ENCODE peak calls at places on chromosome 22, in nine cellular contexts. Y is GM23338, B is HFFc6, E is IMR-90, W is endothelial cell, R is Calu3, L is K562, I is lung, Q is B cell. J is an unnamed sample.

GRCh38 chr22:37489994-37490393 is 3.8 kb upstream of the MFNG start:
- DNase-seq in R (no peak), W (no peak), Y (no peak), E (no peak), B (no peak), L (no peak), Q (no peak), I (no peak), J (no peak)

GRCh38 chr22:33492210-33492651 is 428.0 kb downstream of the LARGE1 start:
- DNase-seq in W (peak), I (no peak), R (no peak), L (no peak), E (no peak), B (no peak), Q (no peak), Y (peak), J (no peak)

GRCh38 chr22:19174106-19175025 is 4.2 kb downstream of the SLC25A1 start:
- DNase-seq in E (peak), W (no peak), Y (peak), L (no peak), R (no peak), Q (peak), I (no peak), B (peak), J (no peak)

GRCh38 chr22:25896098-25896497 is 154.1 kb downstream of the MYO18B start:
- DNase-seq in Y (peak), E (no peak), B (no peak), I (no peak), W (no peak), L (no peak), Q (no peak), R (no peak), J (no peak)

GRCh38 chr22:20010307-20011122 is 6.1 kb downstream of the ARVCF start:
- DNase-seq in Q (no peak), R (no peak), W (no peak), Y (no peak), E (no peak), L (peak), I (no peak), B (no peak), J (no peak)

GRCh38 chr22:49724030-49724892 is 103.4 kb downstream of the BRD1 start:
- DNase-seq in B (no peak), I (no peak), E (no peak), R (no peak), W (peak), Q (no peak), L (no peak), Y (no peak), J (no peak)

GRCh38 chr22:28243539-28243938 is 324.5 kb upstream of the PITPNB start:
- DNase-seq in I (no peak), L (no peak), Y (no peak), B (no peak), R (no peak), E (no peak), W (no peak), Q (no peak), J (no peak)

GRCh38 chr22:38177926-38178604 is 3.6 kb downstream of the PLA2G6 start:
- DNase-seq in Q (no peak), I (no peak), L (peak), B (peak), W (no peak), R (peak), Y (peak), E (peak), J (peak)

GRCh38 chr22:38418589-38418988 is 36.4 kb downstream of the KCNJ4 start:
- DNase-seq in L (no peak), I (no peak), Q (no peak), B (no peak), W (no peak), Y (no peak), E (no peak), R (no peak), J (no peak)

GRCh38 chr22:49292909-49293308 is 534.8 kb downstream of the BRD1 start:
- DNase-seq in I (no peak), E (no peak), B (no peak), Q (no peak), L (no peak), W (no peak), R (no peak), Y (no peak), J (no peak)

GRCh38 chr22:25759825-25760231 is 17.8 kb downstream of the MYO18B start:
- DNase-seq in E (peak), I (peak), R (peak), Q (no peak), L (peak), Y (no peak), B (peak), W (no peak), J (peak)

GRCh38 chr22:50733521-50734342 is 4.3 kb upstream of the ACR start:
- DNase-seq in Y (no peak), R (no peak), L (no peak), Q (no peak), E (peak), W (peak), I (no peak), B (peak), J (no peak)

GRCh38 chr22:49004484-49005399 is 822.9 kb downstream of the BRD1 start:
- DNase-seq in Q (no peak), L (no peak), R (no peak), I (no peak), E (no peak), W (no peak), B (no peak), Y (no peak), J (no peak)

GRCh38 chr22:36599771-36600170 is 70.8 kb upstream of the EIF3D start:
- DNase-seq in L (no peak), Q (no peak), Y (no peak), B (no peak), E (no peak), I (no peak), R (no peak), W (no peak), J (no peak)

GRCh38 chr22:49439373-49439772 is 388.3 kb downstream of the BRD1 start:
- DNase-seq in L (peak), R (no peak), W (no peak), E (no peak), Y (no peak), B (no peak), Q (no peak), I (no peak), J (no peak)

GRCh38 chr22:19822301-19823117 is 32.2 kb downstream of the GNB1L start:
- DNase-seq in I (no peak), E (no peak), B (no peak), L (no peak), Y (no peak), Q (no peak), R (no peak), W (peak), J (no peak)

GRCh38 chr22:41907436-41908401 is 7.2 kb downstream of the SHISA8 start:
- DNase-seq in Q (no peak), R (no peak), W (peak), I (no peak), Y (peak), E (peak), B (no peak), L (no peak), J (no peak)

GRCh38 chr22:37563153-37564081 is 3.1 kb downstream of the CDC42EP1 start:
- DNase-seq in Q (no peak), Y (peak), I (peak), R (peak), E (peak), W (no peak), B (peak), L (peak), J (peak)

GRCh38 chr22:20043997-20044342 is 23.1 kb downstream of the TANGO2 start:
- DNase-seq in I (no peak), L (no peak), B (no peak), Q (no peak), Y (no peak), R (no peak), W (no peak), E (no peak), J (no peak)

GRCh38 chr22:42462016-42462415 is 29.8 kb upstream of the NFAM1 start:
- DNase-seq in W (no peak), Q (no peak), B (no peak), Y (no peak), L (peak), I (no peak), E (no peak), R (no peak), J (no peak)

GRCh38 chr22:43451651-43452050 is 39.8 kb downstream of the MPPED1 start:
- DNase-seq in I (no peak), E (no peak), Y (no peak), B (no peak), L (no peak), W (no peak), R (no peak), Q (no peak), J (no peak)

GRCh38 chr22:27952091-27952490 is 33.0 kb upstream of the PITPNB start:
- DNase-seq in E (peak), L (no peak), R (no peak), Q (no peak), I (no peak), Y (no peak), B (peak), W (no peak), J (peak)

GRCh38 chr22:37803195-37803635 is 4.5 kb upstream of the GCAT start:
- DNase-seq in W (peak), E (no peak), Y (peak), B (no peak), I (no peak), Q (no peak), R (no peak), L (peak), J (no peak)

GRCh38 chr22:50444663-50445062 is 30.2 kb downstream of the SBF1 start:
- DNase-seq in R (peak), Y (no peak), W (no peak), L (no peak), B (peak), I (peak), Q (no peak), E (peak), J (peak)

GRCh38 chr22:20591660-20592310 is 84.4 kb downstream of the MED15 start:
- DNase-seq in L (peak), R (peak), I (no peak), B (peak), W (no peak), Q (no peak), E (peak), Y (peak), J (no peak)

GRCh38 chr22:43553451-43554258 is 141.8 kb downstream of the MPPED1 start:
- DNase-seq in I (no peak), E (no peak), Q (no peak), R (no peak), W (no peak), Y (no peak), L (no peak), B (no peak), J (no peak)

GRCh38 chr22:35777335-35777975 is 59.8 kb downstream of the APOL5 start:
- DNase-seq in Q (no peak), R (no peak), L (no peak), B (peak), Y (no peak), W (no peak), I (no peak), E (peak), J (no peak)

GRCh38 chr22:31199187-31199586 is 12.9 kb upstream of the LIMK2 start:
- DNase-seq in Y (peak), L (no peak), R (no peak), E (no peak), B (no peak), I (no peak), W (no peak), Q (no peak), J (no peak)
- TF ChIP-seq CTCF in Y (peak), L (no peak), R (no peak), E (no peak), B (peak), I (no peak), W (peak), Q (no peak), J (no peak)

DNA sequence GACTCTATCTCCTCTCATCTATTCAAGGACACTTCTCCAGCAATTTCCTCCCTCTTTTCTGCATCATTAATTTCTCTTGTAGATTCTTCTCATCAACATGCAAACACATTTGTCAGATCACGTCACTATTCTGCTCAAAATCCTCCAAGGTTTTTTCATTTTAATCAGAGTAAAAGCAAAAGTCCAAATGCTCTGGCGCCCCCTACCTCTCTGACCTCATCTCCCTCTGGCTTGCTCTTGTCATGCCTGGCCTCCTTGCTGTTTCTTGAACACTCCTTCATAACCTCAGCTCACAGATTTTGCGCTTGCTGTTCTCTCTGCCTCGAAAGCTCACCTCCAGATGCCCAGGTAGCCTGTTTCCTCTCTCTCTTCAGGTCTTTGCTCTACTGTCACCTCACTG is 22.4 kb downstream of the RTCB start:
- DNase-seq in W (peak), R (peak), Y (peak), E (peak), Q (no peak), B (peak), L (no peak), I (no peak), J (no peak)
- TF ChIP-seq CTCF in W (peak), R (peak), Y (peak), E (peak), Q (peak), B (peak), L (peak), I (no peak), J (peak)

GRCh38 chr22:45206233-45206632 is 34.5 kb downstream of the KIAA0930 start:
- DNase-seq in L (no peak), Y (no peak), E (no peak), B (no peak), R (no peak), Q (no peak), I (no peak), W (no peak), J (no peak)
- TF ChIP-seq CTCF in L (no peak), Y (no peak), E (no peak), B (no peak), R (no peak), Q (no peak), I (no peak), W (no peak), J (no peak)

GRCh38 chr22:31561238-31561887 is 65.0 kb downstream of the SFI1 start:
- DNase-seq in W (peak), R (peak), L (peak), I (peak), Q (peak), E (peak), Y (peak), B (peak), J (peak)
- TF ChIP-seq CTCF in W (peak), R (peak), L (peak), I (peak), Q (peak), E (peak), Y (peak), B (peak), J (peak)

GRCh38 chr22:23603266-23603665 is 23.2 kb upstream of the IGLL1 start:
- DNase-seq in Q (no peak), R (no peak), L (no peak), B (no peak), Y (no peak), E (no peak), W (no peak), I (no peak), J (no peak)
- TF ChIP-seq CTCF in Q (no peak), R (no peak), L (no peak), B (no peak), Y (no peak), E (no peak), W (no peak), I (no peak), J (no peak)

GRCh38 chr22:47836957-47837356 is 1074.5 kb downstream of the TBC1D22A start:
- DNase-seq in I (no peak), W (no peak), R (no peak), L (no peak), Q (no peak), E (no peak), B (peak), Y (no peak), J (no peak)

GRCh38 chr22:47835726-47836125 is 1073.3 kb downstream of the TBC1D22A start:
- DNase-seq in B (peak), L (no peak), Q (no peak), Y (no peak), I (no peak), W (no peak), E (peak), R (no peak), J (peak)

GRCh38 chr22:47839586-47840245 is 1077.3 kb downstream of the TBC1D22A start:
- DNase-seq in Q (no peak), Y (no peak), B (no peak), I (no peak), R (no peak), E (no peak), L (no peak), W (no peak), J (no peak)

GRCh38 chr22:47841166-47841565 is 1078.7 kb downstream of the TBC1D22A start:
- DNase-seq in W (no peak), L (no peak), E (no peak), R (no peak), B (no peak), Q (no peak), I (no peak), Y (no peak), J (no peak)

GRCh38 chr22:47837703-47838102 is 1075.3 kb downstream of the TBC1D22A start:
- DNase-seq in E (no peak), I (no peak), W (peak), R (peak), L (peak), Y (peak), Q (no peak), B (peak), J (no peak)
- TF ChIP-seq CTCF in E (peak), I (no peak), W (no peak), R (no peak), L (peak), Y (peak), Q (no peak), B (peak), J (peak)

DNA sequence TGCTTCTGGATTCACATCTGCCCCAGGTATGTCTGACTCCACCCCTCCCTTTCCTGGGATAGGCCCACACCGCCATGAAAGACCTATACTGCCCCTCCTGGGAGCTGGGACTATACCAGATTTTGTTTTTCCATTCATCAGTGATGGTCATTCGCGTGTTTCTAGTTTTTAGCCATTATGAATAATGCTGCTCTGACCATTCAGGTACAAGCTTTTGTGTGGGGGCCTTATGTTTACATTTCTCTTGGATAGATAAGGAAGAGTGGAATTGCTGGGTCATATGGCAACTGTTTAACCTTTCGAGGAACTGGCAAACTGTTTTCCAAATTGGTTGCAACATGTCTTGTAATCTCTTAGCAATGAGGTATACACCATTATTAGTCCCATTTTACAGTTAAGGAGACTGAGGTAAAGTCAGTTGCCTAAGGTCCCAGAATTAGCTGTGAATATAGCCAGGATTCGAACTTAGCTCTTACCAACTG is 1.2 kb upstream of the TBC1D10A start:
- DNase-seq in I (no peak), R (peak), Q (no peak), L (no peak), W (no peak), Y (peak), E (no peak), B (no peak), J (no peak)
- TF ChIP-seq CTCF in I (no peak), R (no peak), Q (no peak), L (peak), W (no peak), Y (peak), E (peak), B (no peak), J (no peak)

DNA sequence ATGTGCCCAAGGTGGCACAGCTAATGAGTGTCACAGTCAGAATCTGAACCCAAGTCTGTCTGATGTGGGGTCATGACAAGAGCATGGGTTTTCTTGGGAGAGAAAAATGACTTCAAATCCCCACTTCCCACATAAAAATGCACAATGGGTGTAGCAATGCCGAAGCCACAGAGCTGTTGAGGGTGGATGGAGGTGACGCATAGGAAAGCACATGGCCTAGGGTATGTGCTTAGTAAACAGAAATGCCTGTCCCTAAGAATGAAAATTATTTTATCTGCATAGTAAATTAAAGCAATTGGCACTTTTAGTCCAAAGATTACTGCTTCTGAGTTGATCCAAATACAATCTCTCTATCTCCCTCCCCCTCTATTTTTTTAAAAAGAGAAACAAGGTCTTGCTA is 10.9 kb downstream of the MICAL3 start:
- DNase-seq in I (no peak), E (no peak), W (no peak), L (no peak), Y (no peak), B (no peak), R (no peak), Q (no peak), J (no peak)
- TF ChIP-seq CTCF in I (no peak), E (no peak), W (no peak), L (no peak), Y (no peak), B (no peak), R (no peak), Q (no peak), J (no peak)

DNA sequence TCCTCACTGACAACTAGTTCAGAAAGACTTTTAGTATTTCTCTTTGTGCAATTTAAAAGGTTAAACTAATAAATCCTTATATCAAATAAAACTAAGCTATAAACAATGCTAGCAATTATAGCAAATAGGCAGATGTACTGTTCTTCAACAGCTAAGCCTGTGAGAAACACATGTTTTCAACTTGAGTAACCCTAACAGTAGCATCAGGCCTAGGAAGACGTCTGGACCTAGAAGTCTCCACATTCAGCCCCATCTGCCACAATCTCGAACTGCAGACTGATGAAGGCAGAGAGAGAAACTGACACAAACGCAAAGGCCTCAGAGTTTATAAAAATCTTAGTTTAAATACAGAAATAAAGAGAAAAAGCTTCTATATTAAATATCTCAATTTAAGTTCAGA is 2.5 kb downstream of the ST13 start:
- DNase-seq in Y (no peak), L (peak), Q (no peak), E (no peak), R (no peak), B (no peak), W (no peak), I (no peak), J (no peak)
- TF ChIP-seq CTCF in Y (no peak), L (no peak), Q (no peak), E (no peak), R (no peak), B (no peak), W (no peak), I (no peak), J (no peak)